ENCODE peak calls at places on chromosomes 2 and 18, in seven cellular contexts. N is cardiac muscle cell, H is body of pancreas, J is foreskin fibroblast, D is tibial artery, O is adrenal gland, T is left ventricle myocardium inferior. Y is an unnamed sample.

GRCh38 chr2:175036582-175037018 is 31.4 kb upstream of the CHN1 start:
- DNase-seq in N (peak), H (no peak), J (no peak), D (no peak), O (no peak), T (no peak), Y (no peak)

GRCh38 chr18:44887227-44887631 is 206.5 kb downstream of the SETBP1 start:
- DNase-seq in N (peak), H (peak), J (peak), D (no peak), O (no peak), T (no peak), Y (no peak)

GRCh38 chr18:52326001-52326400 is 14.0 kb upstream of the DCC start:
- DNase-seq in N (no peak), H (no peak), J (peak), D (no peak), O (no peak), T (no peak), Y (no peak)

GRCh38 chr2:203533696-203534471 is 1.2 kb downstream of the RAPH1 start:
- DNase-seq in N (peak), H (no peak), J (peak), D (no peak), O (no peak), T (no peak), Y (peak)

GRCh38 chr2:158487419-158487818 is 30.7 kb downstream of the PKP4 start:
- DNase-seq in N (peak), H (no peak), J (no peak), D (no peak), O (no peak), T (no peak), Y (peak)

GRCh38 chr2:45814951-45815621 is 163.6 kb downstream of the PRKCE start:
- DNase-seq in N (no peak), H (no peak), J (no peak), D (no peak), O (no peak), T (no peak), Y (no peak)

GRCh38 chr2:132009874-132010521 is 151.8 kb downstream of the ANKRD30BL start:
- DNase-seq in N (no peak), H (no peak), J (no peak), D (no peak), O (no peak), T (no peak), Y (no peak)

GRCh38 chr2:162058973-162059668 is 14.9 kb downstream of the DPP4 start:
- DNase-seq in N (peak), H (no peak), J (no peak), D (no peak), O (no peak), T (no peak), Y (no peak)

GRCh38 chr2:112625474-112626114 is 20.1 kb upstream of the SLC20A1 start:
- DNase-seq in N (no peak), H (no peak), J (no peak), D (no peak), O (no peak), T (no peak), Y (no peak)

GRCh38 chr2:27308359-27308875 is at the start of gene UCN:
- DNase-seq in N (peak), H (peak), J (no peak), D (no peak), O (peak), T (no peak), Y (no peak)

GRCh38 chr2:179555681-179556283 is 291.1 kb upstream of the SESTD1 start:
- DNase-seq in N (no peak), H (no peak), J (no peak), D (no peak), O (no peak), T (no peak), Y (no peak)

GRCh38 chr2:26187114-26187513 is 14.2 kb downstream of the GAREM2 start:
- DNase-seq in N (no peak), H (no peak), J (no peak), D (no peak), O (no peak), T (no peak), Y (no peak)

GRCh38 chr2:126902859-126903258 is 4.2 kb downstream of the TEX51 start:
- DNase-seq in N (no peak), H (no peak), J (no peak), D (no peak), O (no peak), T (no peak), Y (no peak)

GRCh38 chr18:66916834-66917233 is 312.9 kb upstream of the CDH19 start:
- DNase-seq in N (no peak), H (no peak), J (no peak), D (no peak), O (no peak), T (no peak), Y (no peak)

GRCh38 chr2:112646102-112646719 is 472 bp downstream of the SLC20A1 start:
- DNase-seq in N (no peak), H (no peak), J (no peak), D (no peak), O (no peak), T (no peak), Y (no peak)

GRCh38 chr2:55146266-55146665 is 85.8 kb downstream of the CLHC1 start:
- DNase-seq in N (no peak), H (no peak), J (no peak), D (no peak), O (no peak), T (no peak), Y (no peak)

GRCh38 chr2:85929096-85930044 is 40.6 kb upstream of the ST3GAL5 start:
- DNase-seq in N (no peak), H (no peak), J (no peak), D (no peak), O (no peak), T (no peak), Y (no peak)

GRCh38 chr18:33702625-33703024 is 124.6 kb downstream of the ASXL3 start:
- DNase-seq in N (no peak), H (no peak), J (no peak), D (no peak), O (no peak), T (no peak), Y (no peak)

GRCh38 chr2:86764661-86765307 is 25.9 kb downstream of the CD8A start:
- DNase-seq in N (peak), H (peak), J (peak), D (no peak), O (no peak), T (no peak), Y (peak)

GRCh38 chr2:8378016-8378810 is 303.6 kb upstream of the ID2 start:
- DNase-seq in N (no peak), H (no peak), J (no peak), D (no peak), O (no peak), T (no peak), Y (no peak)

GRCh38 chr2:211534655-211535054 is 978.3 kb downstream of the CPS1 start:
- DNase-seq in N (no peak), H (no peak), J (no peak), D (no peak), O (no peak), T (peak), Y (no peak)

GRCh38 chr18:52716926-52717325 is 376.9 kb downstream of the DCC start:
- DNase-seq in N (peak), H (peak), J (peak), D (no peak), O (peak), T (no peak), Y (peak)

GRCh38 chr2:46082531-46083485 is 214.4 kb upstream of the EPAS1 start:
- DNase-seq in N (peak), H (peak), J (peak), D (no peak), O (no peak), T (peak), Y (peak)

GRCh38 chr2:188114014-188114413 is 177.7 kb upstream of the GULP1 start:
- DNase-seq in N (peak), H (no peak), J (peak), D (no peak), O (no peak), T (no peak), Y (no peak)

GRCh38 chr2:121197369-121198091 is 87.5 kb downstream of the TFCP2L1 start:
- DNase-seq in N (peak), H (peak), J (peak), D (peak), O (peak), T (peak), Y (peak)

GRCh38 chr18:9535430-9535972 is 60.2 kb downstream of the RALBP1 start:
- DNase-seq in N (peak), H (no peak), J (peak), D (peak), O (peak), T (no peak), Y (peak)

GRCh38 chr2:107337209-107337898 is 451.4 kb upstream of the ST6GAL2 start:
- DNase-seq in N (peak), H (peak), J (no peak), D (peak), O (no peak), T (no peak), Y (peak)

GRCh38 chr2:12709207-12709522 is 7.6 kb upstream of the TRIB2 start:
- DNase-seq in N (no peak), H (no peak), J (no peak), D (no peak), O (no peak), T (no peak), Y (no peak)

GRCh38 chr2:10457846-10458563 is 9.9 kb upstream of the ODC1 start:
- DNase-seq in N (peak), H (peak), J (peak), D (no peak), O (peak), T (no peak), Y (peak)

GRCh38 chr2:174666312-174666711 is 68.7 kb upstream of the WIPF1 start:
- DNase-seq in N (no peak), H (peak), J (no peak), D (no peak), O (no peak), T (no peak), Y (no peak)

GRCh38 chr2:215409331-215410127 is 26.3 kb downstream of the FN1 start:
- DNase-seq in N (no peak), H (no peak), J (no peak), D (no peak), O (no peak), T (no peak), Y (no peak)

GRCh38 chr2:219425238-219426067 is 7.3 kb downstream of the DES start:
- DNase-seq in N (no peak), H (no peak), J (no peak), D (no peak), O (no peak), T (no peak), Y (no peak)

GRCh38 chr2:168948621-168949212 is 47.6 kb downstream of the G6PC2 start:
- DNase-seq in N (peak), H (no peak), J (no peak), D (no peak), O (no peak), T (no peak), Y (no peak)

GRCh38 chr18:35436076-35436649 is 59.0 kb upstream of the ZNF396 start:
- DNase-seq in N (no peak), H (no peak), J (no peak), D (no peak), O (no peak), T (no peak), Y (peak)

GRCh38 chr18:35432565-35433001 is 55.4 kb upstream of the ZNF396 start:
- DNase-seq in N (peak), H (no peak), J (no peak), D (no peak), O (no peak), T (no peak), Y (peak)

GRCh38 chr18:35435420-35435819 is 58.3 kb upstream of the ZNF396 start:
- DNase-seq in N (no peak), H (no peak), J (no peak), D (no peak), O (no peak), T (no peak), Y (no peak)

DNA sequence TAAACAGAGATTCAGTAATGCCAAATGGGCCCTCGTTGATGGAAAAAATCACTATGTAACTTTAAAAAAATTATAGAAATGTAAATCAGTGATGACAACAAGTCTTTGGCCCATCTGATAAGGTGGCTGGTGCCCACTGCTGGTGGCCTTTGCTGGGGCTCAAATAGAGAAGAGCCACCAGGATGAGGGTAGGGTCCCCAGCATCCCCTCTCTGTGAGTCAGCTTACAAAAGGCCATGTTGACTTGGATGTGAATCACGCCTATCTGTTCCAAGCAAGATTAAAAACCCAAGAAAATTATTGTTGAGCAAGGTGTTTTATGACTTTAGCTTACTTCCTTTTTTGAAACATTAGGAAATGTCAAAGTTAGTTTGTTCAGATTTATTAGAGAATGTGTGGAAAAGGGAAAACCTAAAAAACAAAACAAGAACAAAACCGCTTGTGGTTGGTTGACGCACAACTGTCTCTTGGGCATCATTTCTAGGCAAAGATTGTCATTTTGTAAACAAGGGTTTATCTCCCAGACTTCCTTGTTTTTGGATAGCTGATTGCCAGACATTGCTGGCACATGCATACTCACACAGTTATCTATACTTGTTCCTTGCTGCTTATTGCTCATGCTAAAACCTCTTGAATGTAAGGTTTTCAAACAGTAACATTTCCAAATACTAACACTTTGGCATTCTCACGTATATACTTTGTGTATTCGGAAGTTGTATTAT is 53.7 kb upstream of the ZNF396 start:
- DNase-seq in N (peak), H (no peak), J (no peak), D (no peak), O (no peak), T (no peak), Y (no peak)
- TF ChIP-seq CTCF in N (no peak), H (no peak), J (no peak), D (no peak), O (no peak), T (no peak), Y (no peak)

GRCh38 chr2:123093199-123093598 is 931.9 kb upstream of the CNTNAP5 start:
- DNase-seq in N (no peak), H (no peak), J (no peak), D (no peak), O (no peak), T (no peak), Y (no peak)
- H3K4me3 ChIP-seq in N (no peak), H (no peak), J (no peak), D (no peak), O (no peak), T (no peak), Y (no peak)

DNA sequence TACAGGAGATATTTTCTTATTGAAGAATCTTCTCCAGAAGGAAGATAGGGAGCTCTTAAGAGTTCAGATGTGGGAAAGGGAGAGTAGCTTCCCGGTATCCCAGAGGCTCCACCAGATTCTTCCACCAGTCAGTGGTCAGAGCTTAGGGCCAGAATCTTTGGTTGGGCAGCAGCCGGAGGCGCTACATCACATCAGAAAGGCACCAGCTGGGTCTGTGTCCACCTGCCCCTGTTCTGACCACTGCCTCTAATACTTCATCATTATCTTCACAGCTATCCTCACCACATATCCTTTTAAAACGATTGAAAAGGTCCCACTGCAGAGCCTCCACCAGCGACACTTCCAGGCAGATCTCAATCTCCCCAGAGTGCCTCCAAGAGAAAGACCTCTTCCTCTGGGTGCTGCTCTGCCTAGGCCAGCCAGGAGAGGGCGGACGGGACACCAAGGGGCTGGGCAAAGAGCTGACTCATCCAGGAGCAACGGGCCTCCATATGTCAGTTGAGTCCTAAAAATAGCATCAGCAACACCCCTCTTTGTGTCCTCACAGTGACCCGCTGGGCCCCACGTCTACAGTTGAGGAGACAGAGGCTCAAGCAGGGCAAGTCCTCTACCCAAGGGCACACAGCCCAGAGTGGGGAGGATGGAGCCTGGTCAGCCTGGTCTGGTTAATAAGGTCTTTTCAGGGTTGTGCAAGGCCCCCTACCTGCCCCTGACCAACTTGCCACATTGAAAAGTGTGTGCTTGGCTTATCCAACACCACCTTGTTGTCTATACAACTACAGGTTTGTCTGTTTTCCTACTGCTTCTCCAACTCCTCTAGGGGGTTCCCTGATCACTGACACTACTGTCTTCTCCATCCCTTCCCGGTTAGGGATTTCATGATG is 81.2 kb downstream of the ADD2 start:
- DNase-seq in N (peak), H (no peak), J (peak), D (no peak), O (no peak), T (peak), Y (no peak)
- TF ChIP-seq CTCF in N (peak), H (no peak), J (peak), D (no peak), O (peak), T (peak), Y (peak)

GRCh38 chr2:68784849-68785248 is 50.2 kb downstream of the ARHGAP25 start:
- DNase-seq in N (no peak), H (no peak), J (no peak), D (no peak), O (no peak), T (no peak), Y (no peak)
- H3K4me3 ChIP-seq in N (no peak), H (no peak), J (no peak), D (no peak), O (no peak), T (no peak), Y (no peak)

DNA sequence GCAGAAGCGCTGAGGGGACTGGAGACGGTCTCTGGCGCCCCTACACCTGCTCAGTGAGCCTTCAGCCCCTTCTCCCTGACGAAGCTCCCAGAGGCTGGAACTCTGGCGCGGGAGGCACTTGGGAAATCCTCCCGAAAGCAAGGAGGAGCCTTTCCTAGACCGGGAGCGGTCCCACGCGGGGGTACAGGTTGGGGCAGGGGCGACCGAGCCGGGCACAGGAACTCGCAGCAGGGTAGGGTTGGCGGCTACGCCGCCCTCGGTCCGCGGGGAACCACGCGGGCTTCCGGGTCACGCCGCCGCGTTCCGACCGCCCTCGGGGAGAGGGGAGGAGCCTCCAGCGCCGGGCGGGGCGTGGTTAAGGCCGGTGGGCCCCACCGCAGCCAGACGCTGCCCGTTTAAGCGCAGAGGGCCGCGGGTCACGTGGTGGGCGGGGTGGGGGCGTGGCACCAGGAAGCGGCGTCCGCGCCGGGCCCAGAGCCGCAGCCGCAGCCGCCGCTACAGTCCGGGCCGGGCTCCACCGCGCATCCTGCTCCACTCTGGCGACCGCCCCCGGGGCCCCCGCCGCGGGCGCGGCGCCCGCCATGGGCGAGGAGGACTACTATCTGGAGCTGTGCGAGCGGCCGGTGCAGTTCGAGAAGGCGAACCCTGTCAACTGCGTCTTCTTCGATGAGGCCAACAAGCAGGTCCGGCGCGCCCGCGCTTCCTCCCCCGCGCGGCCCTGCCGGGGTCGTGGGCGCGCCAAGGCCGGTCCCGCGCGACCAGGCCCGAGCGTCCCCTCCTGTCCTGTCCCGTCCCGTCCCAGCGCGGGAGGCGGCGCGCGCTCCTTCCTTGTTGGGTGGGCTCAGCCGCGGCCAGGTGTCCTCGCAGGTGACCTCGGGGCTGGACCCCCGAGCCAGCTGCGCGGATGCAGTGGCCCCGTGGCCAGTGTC is at the start of gene RMC1:
- DNase-seq in N (peak), H (peak), J (peak), D (peak), O (peak), T (peak), Y (peak)
- TF ChIP-seq CTCF in N (no peak), H (no peak), J (no peak), D (no peak), O (no peak), T (peak), Y (no peak)

DNA sequence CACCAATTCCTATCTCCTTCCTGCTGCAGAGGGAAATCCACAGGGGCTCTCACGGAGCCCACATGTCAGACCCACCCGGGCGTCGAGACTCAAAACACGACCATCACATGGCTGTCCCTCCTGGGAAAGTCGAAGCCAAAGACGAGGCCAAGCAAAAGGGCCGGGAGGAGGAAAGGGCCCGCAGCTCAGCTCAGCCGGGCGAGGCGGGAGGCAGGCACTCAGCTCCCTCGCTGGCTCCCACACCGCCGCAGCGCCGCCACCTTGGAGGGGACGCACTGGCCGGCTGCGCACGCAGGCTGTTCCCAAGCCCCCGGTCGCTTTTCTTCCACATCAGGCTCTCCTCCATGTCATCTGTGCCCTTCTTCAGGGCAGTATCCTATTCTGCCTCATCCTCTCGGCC is 130.4 kb downstream of the L3MBTL4 start:
- DNase-seq in N (no peak), H (no peak), J (no peak), D (no peak), O (no peak), T (no peak), Y (no peak)
- H3K4me3 ChIP-seq in N (no peak), H (no peak), J (no peak), D (no peak), O (no peak), T (no peak), Y (no peak)

DNA sequence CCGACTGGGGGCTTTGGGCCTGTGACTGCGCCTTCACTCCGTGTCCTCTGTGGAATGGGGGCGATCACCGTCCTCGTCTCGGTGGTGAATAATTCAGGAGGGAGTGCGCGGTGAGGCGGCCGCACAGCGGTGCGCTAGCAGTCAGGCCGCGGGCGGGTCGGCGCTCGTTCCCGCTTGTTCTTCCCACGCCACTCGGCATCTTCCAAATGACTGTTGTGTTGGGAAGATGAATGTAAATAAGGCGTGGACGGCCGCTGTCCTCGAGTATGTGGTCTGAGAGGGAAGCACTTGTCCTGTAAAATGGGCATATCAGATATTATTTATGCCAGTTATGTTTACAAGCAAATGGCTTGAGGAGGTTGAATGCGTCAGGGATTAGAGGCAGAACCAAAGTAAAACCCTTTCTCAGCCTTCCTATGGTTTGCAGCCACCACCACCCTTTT is 607 bp upstream of the VPS4B start:
- DNase-seq in N (no peak), H (no peak), J (no peak), D (no peak), O (no peak), T (no peak), Y (no peak)
- TF ChIP-seq CTCF in N (no peak), H (no peak), J (no peak), D (no peak), O (no peak), T (no peak), Y (no peak)